ENCODE peak calls at places on chromosome 21, in four cellular contexts. P, R, B and C are unnamed samples.
A peak's percentile ranks its signal among the peaks of the same experiment; 100 is the strongest.

GRCh38 chr21:25313891-25314646 is 293.2 kb downstream of the MRPL39 start:
- DNase-seq in B (no peak), P (no peak), R (no peak), C (peak; percentile 36)

GRCh38 chr21:33022489-33022827 is 3.3 kb upstream of the OLIG2 start:
- DNase-seq in R (no peak), B (no peak), P (no peak), C (no peak)

GRCh38 chr21:34644815-34645214 is 24.0 kb upstream of the CLIC6 start:
- DNase-seq in R (no peak), P (no peak), B (no peak), C (peak; percentile 33)

GRCh38 chr21:46500224-46500861 is 41.7 kb downstream of the DIP2A start:
- DNase-seq in B (no peak), P (no peak), R (no peak), C (peak; percentile 46)

GRCh38 chr21:31870472-31870871 is 2.3 kb upstream of the HUNK start:
- DNase-seq in P (no peak), R (no peak), B (no peak), C (no peak)

GRCh38 chr21:34886554-34887385 is 162.3 kb downstream of the RUNX1 start:
- DNase-seq in B (no peak), P (peak; percentile 46), R (no peak), C (peak; percentile 33)

GRCh38 chr21:35207322-35207721 is 158.2 kb upstream of the RUNX1 start:
- DNase-seq in B (no peak), P (no peak), R (no peak), C (no peak)

GRCh38 chr21:42841156-42841915 is 38.0 kb downstream of the WDR4 start:
- DNase-seq in P (peak; percentile 4), R (no peak), B (peak; percentile 43), C (no peak)

GRCh38 chr21:25643486-25643885 is 4.4 kb downstream of the JAM2 start:
- DNase-seq in B (no peak), R (no peak), P (no peak), C (no peak)

GRCh38 chr21:42731264-42732032 is 78.0 kb downstream of the PDE9A start:
- DNase-seq in B (no peak), P (no peak), R (no peak), C (peak; percentile 72)

GRCh38 chr21:36265431-36265830 is 54.6 kb upstream of the MORC3 start:
- DNase-seq in B (no peak), P (no peak), R (no peak), C (no peak)

GRCh38 chr21:33666153-33666552 is 23.9 kb downstream of the ITSN1 start:
- DNase-seq in R (no peak), P (no peak), B (no peak), C (no peak)

GRCh38 chr21:31879911-31880310 is 7.1 kb downstream of the HUNK start:
- DNase-seq in B (no peak), P (no peak), R (no peak), C (no peak)

GRCh38 chr21:27528697-27529096 is 561.8 kb upstream of the ADAMTS5 start:
- DNase-seq in R (no peak), B (no peak), P (no peak), C (no peak)

GRCh38 chr21:41885341-41886024 is 6.3 kb upstream of the PRDM15 start:
- DNase-seq in R (no peak), P (no peak), B (no peak), C (no peak)

GRCh38 chr21:41630249-41630648 is 122.3 kb upstream of the TMPRSS2 start:
- DNase-seq in B (peak; percentile 98), R (no peak), P (no peak), C (peak; percentile 78)

GRCh38 chr21:15293251-15293650 is 228.5 kb upstream of the NRIP1 start:
- DNase-seq in B (no peak), R (no peak), P (no peak), C (peak; percentile 91)

GRCh38 chr21:37130971-37131370 is 57.9 kb downstream of the TTC3 start:
- DNase-seq in R (no peak), B (no peak), P (no peak), C (peak; percentile 73)

GRCh38 chr21:44911384-44912157 is 9.1 kb downstream of the ITGB2 start:
- DNase-seq in R (peak; percentile 73), B (no peak), P (no peak), C (peak; percentile 82)

GRCh38 chr21:45539796-45540600 is 2.2 kb downstream of the SLC19A1 start:
- DNase-seq in B (peak; percentile 51), R (no peak), P (peak; percentile 8), C (no peak)

GRCh38 chr21:15224346-15225086 is 159.7 kb upstream of the NRIP1 start:
- DNase-seq in B (peak; percentile 87), R (no peak), P (no peak), C (peak; percentile 97)